ENCODE peak calls at places on chromosome 15, in six cellular contexts. H, T, B, A, V and Y are unnamed samples.
A peak's percentile ranks its signal among the peaks of the same experiment; 100 is the strongest.

GRCh38 chr15:74821091-74821789 is 5.2 kb upstream of the CPLX3 start:
- DNase-seq in H (no peak), T (no peak), B (no peak), A (no peak), V (no peak), Y (no peak)

GRCh38 chr15:100705841-100706240 is 103.5 kb downstream of the ASB7 start:
- DNase-seq in H (no peak), T (no peak), B (no peak), A (no peak), V (no peak), Y (no peak)

GRCh38 chr15:75693501-75694240 is 19.0 kb downstream of the CSPG4 start:
- DNase-seq in H (peak; percentile 59), T (no peak), B (no peak), A (no peak), V (no peak), Y (no peak)

GRCh38 chr15:52657338-52657737 is 21.9 kb downstream of the ATOSA start:
- DNase-seq in H (peak; percentile 66), T (no peak), B (no peak), A (no peak), V (no peak), Y (no peak)

GRCh38 chr15:80898040-80898439 is 91.6 kb downstream of the MESD start:
- DNase-seq in H (no peak), T (no peak), B (no peak), A (no peak), V (no peak), Y (no peak)

GRCh38 chr15:76206325-76206976 is 104.8 kb downstream of the ETFA start:
- DNase-seq in H (peak; percentile 86), T (peak; percentile 51), B (peak; percentile 85), A (no peak), V (no peak), Y (peak; percentile 44)

GRCh38 chr15:50053457-50053856 is 65.6 kb downstream of the ATP8B4 start:
- DNase-seq in H (no peak), T (no peak), B (no peak), A (no peak), V (no peak), Y (no peak)

GRCh38 chr15:67917636-67918035 is 77.8 kb upstream of the RNU6-1 start:
- DNase-seq in H (no peak), T (no peak), B (no peak), A (no peak), V (no peak), Y (no peak)

GRCh38 chr15:43246261-43246764 is 20.4 kb downstream of the TGM5 start:
- DNase-seq in H (no peak), T (no peak), B (no peak), A (no peak), V (no peak), Y (no peak)

GRCh38 chr15:66071621-66072295 is 181.8 kb downstream of the MEGF11 start:
- DNase-seq in H (no peak), T (no peak), B (no peak), A (no peak), V (no peak), Y (no peak)

GRCh38 chr15:99909914-99910313 is 176.7 kb upstream of the LYSMD4 start:
- DNase-seq in H (peak; percentile 27), T (no peak), B (no peak), A (no peak), V (peak; percentile 38), Y (no peak)

GRCh38 chr15:78616506-78616905 is 4.3 kb downstream of the CHRNA3 start:
- DNase-seq in H (no peak), T (no peak), B (no peak), A (no peak), V (no peak), Y (no peak)

GRCh38 chr15:39367591-39367990 is 213.3 kb upstream of the THBS1 start:
- DNase-seq in H (no peak), T (no peak), B (no peak), A (no peak), V (no peak), Y (no peak)

GRCh38 chr15:31369716-31370115 is 43.1 kb downstream of the KLF13 start:
- DNase-seq in H (no peak), T (no peak), B (no peak), A (no peak), V (no peak), Y (no peak)

GRCh38 chr15:94061041-94061440 is 170.3 kb upstream of the MCTP2 start:
- DNase-seq in H (peak; percentile 29), T (no peak), B (no peak), A (no peak), V (no peak), Y (no peak)

GRCh38 chr15:85974348-85974705 is 105.3 kb upstream of the AGBL1 start:
- DNase-seq in H (peak; percentile 2), T (no peak), B (no peak), A (no peak), V (no peak), Y (no peak)

GRCh38 chr15:48392356-48392755 is 61.1 kb downstream of the DUT start:
- DNase-seq in H (no peak), T (no peak), B (peak; percentile 20), A (no peak), V (no peak), Y (no peak)

GRCh38 chr15:52180196-52180835 is 10.9 kb downstream of the GNB5 start:
- DNase-seq in H (no peak), T (no peak), B (no peak), A (peak; percentile 75), V (no peak), Y (no peak)

GRCh38 chr15:91338763-91339162 is 238.7 kb downstream of the SV2B start:
- DNase-seq in H (peak; percentile 23), T (no peak), B (no peak), A (no peak), V (no peak), Y (peak; percentile 35)

GRCh38 chr15:40766906-40767837 is 2.6 kb upstream of the C15orf62 start:
- DNase-seq in H (peak; percentile 81), T (peak; percentile 42), B (no peak), A (no peak), V (no peak), Y (peak; percentile 63)

GRCh38 chr15:64029111-64029510 is 17.2 kb downstream of the DAPK2 start:
- DNase-seq in H (no peak), T (no peak), B (no peak), A (no peak), V (no peak), Y (no peak)

GRCh38 chr15:25728816-25729215 is 134.3 kb downstream of the ATP10A start:
- DNase-seq in H (no peak), T (no peak), B (no peak), A (no peak), V (no peak), Y (no peak)

GRCh38 chr15:90558182-90558581 is 28.5 kb downstream of the CRTC3 start:
- DNase-seq in H (no peak), T (no peak), B (no peak), A (no peak), V (no peak), Y (no peak)

GRCh38 chr15:32904448-32904847 is 186.6 kb downstream of the GREM1 start:
- DNase-seq in H (no peak), T (no peak), B (no peak), A (no peak), V (no peak), Y (no peak)

GRCh38 chr15:78550194-78550593 is 9.9 kb downstream of the PSMA4 start:
- DNase-seq in H (no peak), T (no peak), B (no peak), A (no peak), V (no peak), Y (no peak)

GRCh38 chr15:55344206-55344605 is 25.2 kb downstream of the PIGB start:
- DNase-seq in H (no peak), T (no peak), B (no peak), A (no peak), V (no peak), Y (no peak)

GRCh38 chr15:62914461-62915079 is 128.0 kb upstream of the TPM1 start:
- DNase-seq in H (no peak), T (no peak), B (no peak), A (no peak), V (no peak), Y (no peak)